ENCODE peak calls at places on chromosomes 12 and 14, in five cellular contexts. H is A549, W is ovary, Z is GM12865, G is WTC11. K is an unnamed sample.

GRCh38 chr12:25388216-25388615 is 137.5 kb upstream of the KRAS start:
- DNase-seq in H (peak), W (no peak), Z (peak), G (no peak), K (no peak)

GRCh38 chr12:7638064-7638763 is 27.5 kb downstream of the APOBEC1 start:
- DNase-seq in H (no peak), W (no peak), Z (no peak), G (peak), K (peak)

GRCh38 chr14:78848234-78848820 is 678.2 kb downstream of the NRXN3 start:
- DNase-seq in H (peak), W (no peak), Z (peak), G (peak), K (peak)

GRCh38 chr12:67958187-67958586 is 31.1 kb upstream of the IFNG-AS1 start:
- DNase-seq in H (no peak), W (no peak), Z (no peak), G (no peak), K (no peak)

GRCh38 chr12:11727133-11727664 is 77.7 kb downstream of the ETV6 start:
- DNase-seq in H (no peak), W (no peak), Z (peak), G (no peak), K (no peak)

GRCh38 chr14:74278080-74278479 is 24.7 kb downstream of the ABCD4 start:
- DNase-seq in H (no peak), W (no peak), Z (no peak), G (no peak), K (no peak)

GRCh38 chr14:34489324-34489723 is 27.3 kb upstream of the SPTSSA start:
- DNase-seq in H (no peak), W (no peak), Z (no peak), G (no peak), K (no peak)

GRCh38 chr12:110862331-110862730 is 15.5 kb downstream of the CCDC63 start:
- DNase-seq in H (no peak), W (no peak), Z (no peak), G (no peak), K (no peak)

GRCh38 chr14:87999282-87999681 is 5.7 kb upstream of the GPR65 start:
- DNase-seq in H (no peak), W (no peak), Z (no peak), G (no peak), K (no peak)

GRCh38 chr12:16076553-16076952 is 165.4 kb downstream of the DERA start:
- DNase-seq in H (peak), W (no peak), Z (peak), G (no peak), K (peak)

GRCh38 chr12:111025301-111025700 is 104.9 kb upstream of the MYL2 start:
- DNase-seq in H (no peak), W (no peak), Z (no peak), G (no peak), K (no peak)

GRCh38 chr14:23548351-23549318 is 2.9 kb downstream of the ZFHX2 start:
- DNase-seq in H (no peak), W (no peak), Z (no peak), G (peak), K (peak)

GRCh38 chr14:104223101-104223809 is 84.9 kb downstream of the KIF26A start:
- DNase-seq in H (no peak), W (peak), Z (no peak), G (peak), K (peak)

GRCh38 chr14:73232984-73233383 is 4.3 kb upstream of the PAPLN start:
- DNase-seq in H (no peak), W (no peak), Z (no peak), G (no peak), K (no peak)

GRCh38 chr12:42689699-42690098 is 100.2 kb upstream of the PRICKLE1 start:
- DNase-seq in H (no peak), W (no peak), Z (no peak), G (no peak), K (no peak)

GRCh38 chr14:68780358-68781160 is 12.3 kb downstream of the ZFP36L1 start:
- DNase-seq in H (peak), W (peak), Z (no peak), G (no peak), K (no peak)

GRCh38 chr12:92506460-92506859 is 196.3 kb upstream of the PLEKHG7 start:
- DNase-seq in H (no peak), W (no peak), Z (no peak), G (no peak), K (no peak)
- TF ChIP-seq CTCF in H (no peak), W (no peak), Z (no peak), G (no peak), K (no peak)

DNA sequence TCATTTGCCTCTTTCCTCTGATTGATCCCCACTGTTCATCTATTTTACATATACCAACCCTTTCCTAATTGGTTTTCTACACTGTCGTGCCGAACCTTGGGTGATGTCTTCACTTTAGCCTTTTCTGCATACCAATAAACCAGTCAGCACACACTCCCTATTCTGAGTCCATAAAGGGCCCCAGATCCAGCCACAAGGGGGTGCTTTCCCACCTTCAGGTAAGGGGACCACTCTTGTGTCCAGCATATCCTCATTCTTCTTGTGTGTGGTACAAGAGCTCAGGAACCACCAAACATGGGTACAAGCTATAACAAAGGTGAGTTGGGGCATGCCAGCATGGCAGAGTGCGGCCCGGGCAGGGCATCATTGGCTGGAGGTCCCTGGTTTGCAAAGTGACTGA is 859.8 kb downstream of the FSCB start:
- DNase-seq in H (peak), W (no peak), Z (no peak), G (peak), K (no peak)
- TF ChIP-seq CTCF in H (no peak), W (no peak), Z (no peak), G (peak), K (no peak)

GRCh38 chr12:74747305-74747704 is 209.7 kb downstream of the ATXN7L3B start:
- DNase-seq in H (peak), W (no peak), Z (no peak), G (no peak), K (no peak)
- TF ChIP-seq CTCF in H (peak), W (no peak), Z (no peak), G (no peak), K (no peak)

DNA sequence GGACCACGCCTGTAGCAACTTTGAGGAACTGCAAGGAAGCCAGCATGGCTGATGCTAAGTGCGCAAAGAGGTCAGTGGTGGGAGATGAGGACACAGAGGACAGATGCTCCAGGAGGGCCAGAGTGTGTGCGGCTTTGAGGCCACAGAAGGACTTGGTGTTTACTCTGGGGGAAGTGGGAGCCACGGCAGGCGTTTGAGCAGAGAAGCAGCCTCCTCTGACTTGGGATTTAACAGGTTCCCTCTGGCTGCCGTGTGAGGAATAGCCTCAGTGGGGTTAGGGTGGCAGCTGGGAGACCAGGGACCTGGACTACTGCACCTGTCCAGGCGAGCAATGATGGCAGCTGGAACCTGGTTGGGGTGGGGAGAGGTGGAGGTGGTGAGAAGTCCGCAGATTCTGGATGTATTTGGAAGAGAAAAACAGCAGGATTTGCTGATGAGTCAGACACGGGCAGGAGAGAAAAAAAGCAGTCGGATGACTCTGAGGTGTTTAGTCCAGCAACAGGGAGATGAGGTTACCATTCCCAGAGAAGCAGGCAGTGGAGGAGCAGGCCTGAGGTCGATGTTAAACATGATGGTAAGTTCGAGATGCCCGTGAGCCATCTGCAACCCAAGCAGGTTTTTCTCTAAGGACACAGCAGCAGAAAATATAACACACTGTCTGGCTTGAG is 143.5 kb downstream of the SCARB1 start:
- DNase-seq in H (peak), W (no peak), Z (no peak), G (no peak), K (no peak)
- TF ChIP-seq CTCF in H (peak), W (no peak), Z (no peak), G (no peak), K (no peak)

DNA sequence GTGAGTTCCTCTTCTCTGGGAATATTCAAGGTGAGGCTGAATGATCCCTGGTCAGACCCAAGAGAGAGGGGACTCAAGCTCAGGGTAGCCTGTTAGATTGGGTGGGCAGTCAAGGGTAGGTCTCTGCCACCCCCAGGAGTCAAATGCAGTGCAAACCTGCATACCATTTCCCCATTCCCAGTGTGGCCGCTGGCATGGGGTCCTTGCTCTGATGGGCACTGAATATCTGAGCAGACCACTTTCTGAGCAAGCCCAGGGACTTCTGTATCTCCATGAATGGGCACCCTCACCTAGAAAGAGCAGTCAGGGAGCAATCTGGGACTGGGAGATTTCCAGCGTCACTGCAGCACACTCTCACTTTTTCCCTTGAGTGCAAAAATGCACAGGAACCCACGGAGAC is 573.7 kb downstream of the BCL11B start:
- DNase-seq in H (no peak), W (no peak), Z (no peak), G (no peak), K (no peak)
- TF ChIP-seq CTCF in H (no peak), W (no peak), Z (no peak), G (no peak), K (no peak)

GRCh38 chr12:131755305-131756113 is 44.6 kb downstream of the SFSWAP start:
- DNase-seq in H (peak), W (no peak), Z (peak), G (peak), K (no peak)
- TF ChIP-seq CTCF in H (no peak), W (no peak), Z (peak), G (peak), K (peak)

GRCh38 chr12:104137175-104137901 is 672 bp downstream of the NFYB start:
- DNase-seq in H (peak), W (peak), Z (peak), G (peak), K (peak)
- TF ChIP-seq CTCF in H (no peak), W (no peak), Z (no peak), G (no peak), K (no peak)

GRCh38 chr12:53298154-53298553 is 1.3 kb upstream of the MYG1 start:
- DNase-seq in H (no peak), W (no peak), Z (no peak), G (no peak), K (no peak)

GRCh38 chr12:53302903-53303302 is 3.4 kb downstream of the MYG1 start:
- DNase-seq in H (no peak), W (no peak), Z (no peak), G (no peak), K (no peak)

GRCh38 chr12:53300187-53300586 is 692 bp downstream of the MYG1 start:
- DNase-seq in H (peak), W (no peak), Z (no peak), G (no peak), K (no peak)

GRCh38 chr12:53299101-53299453 is 418 bp upstream of the MYG1 start:
- DNase-seq in H (peak), W (no peak), Z (no peak), G (no peak), K (no peak)

GRCh38 chr12:53299454-53300180 is at the start of gene MYG1:
- DNase-seq in H (peak), W (peak), Z (peak), G (peak), K (peak)
- TF ChIP-seq CTCF in H (no peak), W (no peak), Z (no peak), G (no peak), K (no peak)

GRCh38 chr12:46382974-46383653 is 10.5 kb upstream of the SLC38A2 start:
- DNase-seq in H (peak), W (peak), Z (peak), G (peak), K (peak)
- TF ChIP-seq CTCF in H (peak), W (no peak), Z (peak), G (no peak), K (no peak)

GRCh38 chr12:113149361-113150150 is at the start of gene CFAP73:
- DNase-seq in H (peak), W (no peak), Z (no peak), G (peak), K (peak)
- TF ChIP-seq CTCF in H (no peak), W (no peak), Z (no peak), G (no peak), K (no peak)